ENCODE peak calls at places on chromosomes 3 and 15, in nine cellular contexts. One of them, this sample, is unnamed.

GRCh38 chr3:126208618-126209256 is 28.4 kb upstream of the ALDH1L1 start:
- DNase-seq in pons: no peak
- DNase-seq in neuronal stem cell: no peak
- DNase-seq in activated naive CD8-positive, alpha-beta T cell treated with anti-CD3 and anti-CD28 coated beads, Interleukin-2, amount 50 U/mL, for 24 hours: no peak
- DNase-seq in natural killer cell treated with Interleukin-12 subunit alpha and Interleukin-12 subunit beta and Interleukin-15 and Interleukin-18, amount 100 ng/mL, for 72 hours: no peak
- DNase-seq in pancreas: peak
- DNase-seq in B cell: no peak
- DNase-seq in NCI-H526 treated with DMSO at 0.1 percent for 48 hours: no peak
- DNase-seq in breast epithelium: peak
- DNase-seq in this sample: no peak

GRCh38 chr3:154517404-154517803 is 87.4 kb upstream of the GPR149 start:
- DNase-seq in pons: no peak
- DNase-seq in neuronal stem cell: no peak
- DNase-seq in activated naive CD8-positive, alpha-beta T cell treated with anti-CD3 and anti-CD28 coated beads, Interleukin-2, amount 50 U/mL, for 24 hours: no peak
- DNase-seq in natural killer cell treated with Interleukin-12 subunit alpha and Interleukin-12 subunit beta and Interleukin-15 and Interleukin-18, amount 100 ng/mL, for 72 hours: no peak
- DNase-seq in pancreas: no peak
- DNase-seq in B cell: no peak
- DNase-seq in NCI-H526 treated with DMSO at 0.1 percent for 48 hours: no peak
- DNase-seq in breast epithelium: no peak
- DNase-seq in this sample: no peak

GRCh38 chr3:99777708-99778107 is 40.0 kb upstream of the CMSS1 start:
- DNase-seq in pons: no peak
- DNase-seq in neuronal stem cell: no peak
- DNase-seq in activated naive CD8-positive, alpha-beta T cell treated with anti-CD3 and anti-CD28 coated beads, Interleukin-2, amount 50 U/mL, for 24 hours: no peak
- DNase-seq in natural killer cell treated with Interleukin-12 subunit alpha and Interleukin-12 subunit beta and Interleukin-15 and Interleukin-18, amount 100 ng/mL, for 72 hours: no peak
- DNase-seq in pancreas: no peak
- DNase-seq in B cell: no peak
- DNase-seq in NCI-H526 treated with DMSO at 0.1 percent for 48 hours: no peak
- DNase-seq in breast epithelium: no peak
- DNase-seq in this sample: no peak

GRCh38 chr15:39997031-39997430 is 42.0 kb downstream of the SRP14 start:
- DNase-seq in pons: no peak
- DNase-seq in neuronal stem cell: no peak
- DNase-seq in activated naive CD8-positive, alpha-beta T cell treated with anti-CD3 and anti-CD28 coated beads, Interleukin-2, amount 50 U/mL, for 24 hours: no peak
- DNase-seq in natural killer cell treated with Interleukin-12 subunit alpha and Interleukin-12 subunit beta and Interleukin-15 and Interleukin-18, amount 100 ng/mL, for 72 hours: no peak
- DNase-seq in pancreas: no peak
- DNase-seq in B cell: no peak
- DNase-seq in NCI-H526 treated with DMSO at 0.1 percent for 48 hours: no peak
- DNase-seq in breast epithelium: no peak
- DNase-seq in this sample: no peak

GRCh38 chr3:14403636-14404395 is 1.4 kb downstream of the SLC6A6 start:
- DNase-seq in pons: peak
- DNase-seq in neuronal stem cell: no peak
- DNase-seq in activated naive CD8-positive, alpha-beta T cell treated with anti-CD3 and anti-CD28 coated beads, Interleukin-2, amount 50 U/mL, for 24 hours: no peak
- DNase-seq in natural killer cell treated with Interleukin-12 subunit alpha and Interleukin-12 subunit beta and Interleukin-15 and Interleukin-18, amount 100 ng/mL, for 72 hours: no peak
- DNase-seq in pancreas: no peak
- DNase-seq in B cell: no peak
- DNase-seq in NCI-H526 treated with DMSO at 0.1 percent for 48 hours: no peak
- DNase-seq in breast epithelium: no peak
- DNase-seq in this sample: no peak

GRCh38 chr3:25594007-25594502 is 70.7 kb downstream of the TOP2B start:
- DNase-seq in pons: peak
- DNase-seq in neuronal stem cell: peak
- DNase-seq in activated naive CD8-positive, alpha-beta T cell treated with anti-CD3 and anti-CD28 coated beads, Interleukin-2, amount 50 U/mL, for 24 hours: no peak
- DNase-seq in natural killer cell treated with Interleukin-12 subunit alpha and Interleukin-12 subunit beta and Interleukin-15 and Interleukin-18, amount 100 ng/mL, for 72 hours: no peak
- DNase-seq in pancreas: no peak
- DNase-seq in B cell: no peak
- DNase-seq in NCI-H526 treated with DMSO at 0.1 percent for 48 hours: no peak
- DNase-seq in breast epithelium: no peak
- DNase-seq in this sample: no peak

GRCh38 chr3:162978136-162978535 is 1481.5 kb downstream of the OTOL1 start:
- DNase-seq in pons: no peak
- DNase-seq in neuronal stem cell: no peak
- DNase-seq in activated naive CD8-positive, alpha-beta T cell treated with anti-CD3 and anti-CD28 coated beads, Interleukin-2, amount 50 U/mL, for 24 hours: no peak
- DNase-seq in natural killer cell treated with Interleukin-12 subunit alpha and Interleukin-12 subunit beta and Interleukin-15 and Interleukin-18, amount 100 ng/mL, for 72 hours: no peak
- DNase-seq in pancreas: no peak
- DNase-seq in B cell: no peak
- DNase-seq in NCI-H526 treated with DMSO at 0.1 percent for 48 hours: no peak
- DNase-seq in breast epithelium: no peak
- DNase-seq in this sample: no peak

GRCh38 chr3:20128378-20128777 is 57.6 kb downstream of the SGO1 start:
- DNase-seq in pons: no peak
- DNase-seq in neuronal stem cell: no peak
- DNase-seq in activated naive CD8-positive, alpha-beta T cell treated with anti-CD3 and anti-CD28 coated beads, Interleukin-2, amount 50 U/mL, for 24 hours: no peak
- DNase-seq in natural killer cell treated with Interleukin-12 subunit alpha and Interleukin-12 subunit beta and Interleukin-15 and Interleukin-18, amount 100 ng/mL, for 72 hours: no peak
- DNase-seq in pancreas: no peak
- DNase-seq in B cell: no peak
- DNase-seq in NCI-H526 treated with DMSO at 0.1 percent for 48 hours: no peak
- DNase-seq in breast epithelium: no peak
- DNase-seq in this sample: no peak

GRCh38 chr15:65583701-65584100 is 27.2 kb downstream of the INTS14 start:
- DNase-seq in pons: peak
- DNase-seq in neuronal stem cell: peak
- DNase-seq in activated naive CD8-positive, alpha-beta T cell treated with anti-CD3 and anti-CD28 coated beads, Interleukin-2, amount 50 U/mL, for 24 hours: peak
- DNase-seq in natural killer cell treated with Interleukin-12 subunit alpha and Interleukin-12 subunit beta and Interleukin-15 and Interleukin-18, amount 100 ng/mL, for 72 hours: no peak
- DNase-seq in pancreas: no peak
- DNase-seq in B cell: peak
- DNase-seq in NCI-H526 treated with DMSO at 0.1 percent for 48 hours: no peak
- DNase-seq in breast epithelium: no peak
- DNase-seq in this sample: no peak

GRCh38 chr3:51024765-51025681 is 350.3 kb downstream of the DOCK3 start:
- DNase-seq in pons: no peak
- DNase-seq in neuronal stem cell: no peak
- DNase-seq in activated naive CD8-positive, alpha-beta T cell treated with anti-CD3 and anti-CD28 coated beads, Interleukin-2, amount 50 U/mL, for 24 hours: peak
- DNase-seq in natural killer cell treated with Interleukin-12 subunit alpha and Interleukin-12 subunit beta and Interleukin-15 and Interleukin-18, amount 100 ng/mL, for 72 hours: peak
- DNase-seq in pancreas: no peak
- DNase-seq in B cell: no peak
- DNase-seq in NCI-H526 treated with DMSO at 0.1 percent for 48 hours: no peak
- DNase-seq in breast epithelium: peak
- DNase-seq in this sample: no peak

GRCh38 chr3:161401389-161401788 is 30.1 kb upstream of the SPTSSB start:
- DNase-seq in pons: no peak
- DNase-seq in neuronal stem cell: no peak
- DNase-seq in activated naive CD8-positive, alpha-beta T cell treated with anti-CD3 and anti-CD28 coated beads, Interleukin-2, amount 50 U/mL, for 24 hours: no peak
- DNase-seq in natural killer cell treated with Interleukin-12 subunit alpha and Interleukin-12 subunit beta and Interleukin-15 and Interleukin-18, amount 100 ng/mL, for 72 hours: no peak
- DNase-seq in pancreas: no peak
- DNase-seq in B cell: no peak
- DNase-seq in NCI-H526 treated with DMSO at 0.1 percent for 48 hours: no peak
- DNase-seq in breast epithelium: no peak
- DNase-seq in this sample: no peak

GRCh38 chr3:109050591-109051167 is 67.3 kb downstream of the MORC1 start:
- DNase-seq in pons: no peak
- DNase-seq in neuronal stem cell: no peak
- DNase-seq in activated naive CD8-positive, alpha-beta T cell treated with anti-CD3 and anti-CD28 coated beads, Interleukin-2, amount 50 U/mL, for 24 hours: peak
- DNase-seq in natural killer cell treated with Interleukin-12 subunit alpha and Interleukin-12 subunit beta and Interleukin-15 and Interleukin-18, amount 100 ng/mL, for 72 hours: no peak
- DNase-seq in pancreas: no peak
- DNase-seq in B cell: no peak
- DNase-seq in NCI-H526 treated with DMSO at 0.1 percent for 48 hours: no peak
- DNase-seq in breast epithelium: no peak
- DNase-seq in this sample: no peak

GRCh38 chr3:125212509-125213372 is at the start of gene SLC12A8:
- DNase-seq in pons: no peak
- DNase-seq in neuronal stem cell: no peak
- DNase-seq in activated naive CD8-positive, alpha-beta T cell treated with anti-CD3 and anti-CD28 coated beads, Interleukin-2, amount 50 U/mL, for 24 hours: peak
- DNase-seq in natural killer cell treated with Interleukin-12 subunit alpha and Interleukin-12 subunit beta and Interleukin-15 and Interleukin-18, amount 100 ng/mL, for 72 hours: no peak
- DNase-seq in pancreas: peak
- DNase-seq in B cell: no peak
- DNase-seq in NCI-H526 treated with DMSO at 0.1 percent for 48 hours: no peak
- DNase-seq in breast epithelium: no peak
- DNase-seq in this sample: no peak

GRCh38 chr15:31265871-31266711 is 60.5 kb upstream of the KLF13 start:
- DNase-seq in pons: no peak
- DNase-seq in neuronal stem cell: no peak
- DNase-seq in activated naive CD8-positive, alpha-beta T cell treated with anti-CD3 and anti-CD28 coated beads, Interleukin-2, amount 50 U/mL, for 24 hours: peak
- DNase-seq in natural killer cell treated with Interleukin-12 subunit alpha and Interleukin-12 subunit beta and Interleukin-15 and Interleukin-18, amount 100 ng/mL, for 72 hours: peak
- DNase-seq in pancreas: peak
- DNase-seq in B cell: peak
- DNase-seq in NCI-H526 treated with DMSO at 0.1 percent for 48 hours: no peak
- DNase-seq in breast epithelium: peak
- DNase-seq in this sample: no peak

GRCh38 chr3:147191795-147192385 is 214.5 kb downstream of the ZIC4 start:
- DNase-seq in pons: peak
- DNase-seq in neuronal stem cell: peak
- DNase-seq in activated naive CD8-positive, alpha-beta T cell treated with anti-CD3 and anti-CD28 coated beads, Interleukin-2, amount 50 U/mL, for 24 hours: no peak
- DNase-seq in natural killer cell treated with Interleukin-12 subunit alpha and Interleukin-12 subunit beta and Interleukin-15 and Interleukin-18, amount 100 ng/mL, for 72 hours: no peak
- DNase-seq in pancreas: no peak
- DNase-seq in B cell: no peak
- DNase-seq in NCI-H526 treated with DMSO at 0.1 percent for 48 hours: peak
- DNase-seq in breast epithelium: no peak
- DNase-seq in this sample: no peak

GRCh38 chr3:114627760-114628159 is 333.9 kb downstream of the TIGIT start:
- DNase-seq in pons: no peak
- DNase-seq in neuronal stem cell: no peak
- DNase-seq in activated naive CD8-positive, alpha-beta T cell treated with anti-CD3 and anti-CD28 coated beads, Interleukin-2, amount 50 U/mL, for 24 hours: no peak
- DNase-seq in natural killer cell treated with Interleukin-12 subunit alpha and Interleukin-12 subunit beta and Interleukin-15 and Interleukin-18, amount 100 ng/mL, for 72 hours: no peak
- DNase-seq in pancreas: no peak
- DNase-seq in B cell: no peak
- DNase-seq in NCI-H526 treated with DMSO at 0.1 percent for 48 hours: no peak
- DNase-seq in breast epithelium: no peak
- DNase-seq in this sample: no peak

GRCh38 chr3:164620956-164621355 is 457.3 kb downstream of the SI start:
- DNase-seq in pons: no peak
- DNase-seq in neuronal stem cell: no peak
- DNase-seq in activated naive CD8-positive, alpha-beta T cell treated with anti-CD3 and anti-CD28 coated beads, Interleukin-2, amount 50 U/mL, for 24 hours: no peak
- DNase-seq in natural killer cell treated with Interleukin-12 subunit alpha and Interleukin-12 subunit beta and Interleukin-15 and Interleukin-18, amount 100 ng/mL, for 72 hours: no peak
- DNase-seq in pancreas: no peak
- DNase-seq in B cell: no peak
- DNase-seq in NCI-H526 treated with DMSO at 0.1 percent for 48 hours: no peak
- DNase-seq in breast epithelium: no peak
- DNase-seq in this sample: no peak

GRCh38 chr3:195876297-195877031 is 31.9 kb downstream of the TNK2 start:
- DNase-seq in pons: no peak
- DNase-seq in neuronal stem cell: no peak
- DNase-seq in activated naive CD8-positive, alpha-beta T cell treated with anti-CD3 and anti-CD28 coated beads, Interleukin-2, amount 50 U/mL, for 24 hours: no peak
- DNase-seq in natural killer cell treated with Interleukin-12 subunit alpha and Interleukin-12 subunit beta and Interleukin-15 and Interleukin-18, amount 100 ng/mL, for 72 hours: no peak
- DNase-seq in pancreas: no peak
- DNase-seq in B cell: no peak
- DNase-seq in NCI-H526 treated with DMSO at 0.1 percent for 48 hours: no peak
- DNase-seq in breast epithelium: no peak
- DNase-seq in this sample: no peak

GRCh38 chr3:47781326-47781684 is 388 bp downstream of the SMARCC1 start:
- DNase-seq in pons: no peak
- DNase-seq in neuronal stem cell: peak
- DNase-seq in activated naive CD8-positive, alpha-beta T cell treated with anti-CD3 and anti-CD28 coated beads, Interleukin-2, amount 50 U/mL, for 24 hours: peak
- DNase-seq in natural killer cell treated with Interleukin-12 subunit alpha and Interleukin-12 subunit beta and Interleukin-15 and Interleukin-18, amount 100 ng/mL, for 72 hours: peak
- DNase-seq in pancreas: peak
- DNase-seq in B cell: peak
- DNase-seq in NCI-H526 treated with DMSO at 0.1 percent for 48 hours: no peak
- DNase-seq in breast epithelium: peak
- DNase-seq in this sample: peak

GRCh38 chr15:90020041-90020735 is 19.1 kb downstream of the ZNF710 start:
- DNase-seq in pons: peak
- DNase-seq in neuronal stem cell: no peak
- DNase-seq in activated naive CD8-positive, alpha-beta T cell treated with anti-CD3 and anti-CD28 coated beads, Interleukin-2, amount 50 U/mL, for 24 hours: no peak
- DNase-seq in natural killer cell treated with Interleukin-12 subunit alpha and Interleukin-12 subunit beta and Interleukin-15 and Interleukin-18, amount 100 ng/mL, for 72 hours: no peak
- DNase-seq in pancreas: peak
- DNase-seq in B cell: no peak
- DNase-seq in NCI-H526 treated with DMSO at 0.1 percent for 48 hours: no peak
- DNase-seq in breast epithelium: no peak
- DNase-seq in this sample: no peak

GRCh38 chr15:64911317-64912186 is at the start of gene ANKDD1A:
- DNase-seq in pons: peak
- DNase-seq in neuronal stem cell: peak
- DNase-seq in activated naive CD8-positive, alpha-beta T cell treated with anti-CD3 and anti-CD28 coated beads, Interleukin-2, amount 50 U/mL, for 24 hours: peak
- DNase-seq in natural killer cell treated with Interleukin-12 subunit alpha and Interleukin-12 subunit beta and Interleukin-15 and Interleukin-18, amount 100 ng/mL, for 72 hours: peak
- DNase-seq in pancreas: peak
- DNase-seq in B cell: peak
- DNase-seq in NCI-H526 treated with DMSO at 0.1 percent for 48 hours: peak
- DNase-seq in breast epithelium: peak
- DNase-seq in this sample: no peak

GRCh38 chr3:10371789-10372188 is 50.9 kb upstream of the SEC13 start:
- DNase-seq in pons: no peak
- DNase-seq in neuronal stem cell: no peak
- DNase-seq in activated naive CD8-positive, alpha-beta T cell treated with anti-CD3 and anti-CD28 coated beads, Interleukin-2, amount 50 U/mL, for 24 hours: no peak
- DNase-seq in natural killer cell treated with Interleukin-12 subunit alpha and Interleukin-12 subunit beta and Interleukin-15 and Interleukin-18, amount 100 ng/mL, for 72 hours: no peak
- DNase-seq in pancreas: peak
- DNase-seq in B cell: no peak
- DNase-seq in NCI-H526 treated with DMSO at 0.1 percent for 48 hours: no peak
- DNase-seq in breast epithelium: no peak
- DNase-seq in this sample: no peak

GRCh38 chr3:132788299-132788698 is 66.1 kb upstream of the NPHP3 start:
- DNase-seq in pons: peak
- DNase-seq in neuronal stem cell: no peak
- DNase-seq in activated naive CD8-positive, alpha-beta T cell treated with anti-CD3 and anti-CD28 coated beads, Interleukin-2, amount 50 U/mL, for 24 hours: no peak
- DNase-seq in natural killer cell treated with Interleukin-12 subunit alpha and Interleukin-12 subunit beta and Interleukin-15 and Interleukin-18, amount 100 ng/mL, for 72 hours: no peak
- DNase-seq in pancreas: no peak
- DNase-seq in B cell: no peak
- DNase-seq in NCI-H526 treated with DMSO at 0.1 percent for 48 hours: no peak
- DNase-seq in breast epithelium: peak
- DNase-seq in this sample: no peak

GRCh38 chr3:100045696-100046095 is 68.6 kb downstream of the FILIP1L start:
- DNase-seq in pons: peak
- DNase-seq in neuronal stem cell: no peak
- DNase-seq in activated naive CD8-positive, alpha-beta T cell treated with anti-CD3 and anti-CD28 coated beads, Interleukin-2, amount 50 U/mL, for 24 hours: no peak
- DNase-seq in natural killer cell treated with Interleukin-12 subunit alpha and Interleukin-12 subunit beta and Interleukin-15 and Interleukin-18, amount 100 ng/mL, for 72 hours: no peak
- DNase-seq in pancreas: no peak
- DNase-seq in B cell: no peak
- DNase-seq in NCI-H526 treated with DMSO at 0.1 percent for 48 hours: no peak
- DNase-seq in breast epithelium: no peak
- DNase-seq in this sample: no peak

GRCh38 chr15:60854858-60855568 is 374.1 kb downstream of the RORA start:
- DNase-seq in pons: no peak
- DNase-seq in neuronal stem cell: no peak
- DNase-seq in activated naive CD8-positive, alpha-beta T cell treated with anti-CD3 and anti-CD28 coated beads, Interleukin-2, amount 50 U/mL, for 24 hours: no peak
- DNase-seq in natural killer cell treated with Interleukin-12 subunit alpha and Interleukin-12 subunit beta and Interleukin-15 and Interleukin-18, amount 100 ng/mL, for 72 hours: no peak
- DNase-seq in pancreas: no peak
- DNase-seq in B cell: no peak
- DNase-seq in NCI-H526 treated with DMSO at 0.1 percent for 48 hours: no peak
- DNase-seq in breast epithelium: no peak
- DNase-seq in this sample: no peak

GRCh38 chr3:12990781-12991480 is 82.3 kb downstream of the IQSEC1 start:
- DNase-seq in pons: no peak
- DNase-seq in neuronal stem cell: no peak
- DNase-seq in activated naive CD8-positive, alpha-beta T cell treated with anti-CD3 and anti-CD28 coated beads, Interleukin-2, amount 50 U/mL, for 24 hours: no peak
- DNase-seq in natural killer cell treated with Interleukin-12 subunit alpha and Interleukin-12 subunit beta and Interleukin-15 and Interleukin-18, amount 100 ng/mL, for 72 hours: no peak
- DNase-seq in pancreas: peak
- DNase-seq in B cell: no peak
- DNase-seq in NCI-H526 treated with DMSO at 0.1 percent for 48 hours: no peak
- DNase-seq in breast epithelium: no peak
- DNase-seq in this sample: no peak

GRCh38 chr3:138941259-138941885 is 5.6 kb downstream of the FOXL2 start:
- DNase-seq in pons: no peak
- DNase-seq in neuronal stem cell: peak
- DNase-seq in activated naive CD8-positive, alpha-beta T cell treated with anti-CD3 and anti-CD28 coated beads, Interleukin-2, amount 50 U/mL, for 24 hours: peak
- DNase-seq in natural killer cell treated with Interleukin-12 subunit alpha and Interleukin-12 subunit beta and Interleukin-15 and Interleukin-18, amount 100 ng/mL, for 72 hours: no peak
- DNase-seq in pancreas: peak
- DNase-seq in B cell: no peak
- DNase-seq in NCI-H526 treated with DMSO at 0.1 percent for 48 hours: peak
- DNase-seq in breast epithelium: no peak
- DNase-seq in this sample: no peak